ENCODE peak calls at places on chromosomes 3 and 15, in four cellular contexts. F is K562, L is HCT116, A is HepG2. K is an unnamed sample.

GRCh38 chr3:182284793-182285192 is 508.5 kb upstream of the ATP11B start:
- DNase-seq in A (no peak), F (no peak), L (no peak), K (no peak)

GRCh38 chr15:50218691-50219090 is 36.7 kb downstream of the SLC27A2 start:
- DNase-seq in F (no peak), A (no peak), L (no peak), K (no peak)

GRCh38 chr15:25345943-25346342 is 92.9 kb downstream of the UBE3A start:
- DNase-seq in A (peak; percentile 14), L (no peak), F (no peak), K (no peak)

GRCh38 chr15:31485911-31486461 is 159.4 kb downstream of the KLF13 start:
- DNase-seq in L (no peak), A (no peak), F (no peak), K (no peak)

GRCh38 chr3:24096695-24097290 is 151.7 kb downstream of the NR1D2 start:
- DNase-seq in F (no peak), A (no peak), L (no peak), K (no peak)

GRCh38 chr15:82548700-82549099 is 8.4 kb upstream of the RPS17 start:
- DNase-seq in A (no peak), F (peak; percentile 19), L (no peak), K (no peak)

GRCh38 chr15:77525411-77525811 is 104.7 kb downstream of the HMG20A start:
- DNase-seq in L (no peak), F (no peak), A (no peak), K (no peak)

GRCh38 chr3:100073049-100073422 is 41.3 kb downstream of the FILIP1L start:
- DNase-seq in A (no peak), F (no peak), L (no peak), K (no peak)

GRCh38 chr3:62665627-62666433 is 209.4 kb downstream of the CADPS start:
- DNase-seq in F (peak; percentile 32), A (peak; percentile 63), L (peak; percentile 26), K (peak; percentile 7)

GRCh38 chr3:103440539-103441113 is 1005.8 kb downstream of the ZPLD1 start:
- DNase-seq in F (no peak), L (peak; percentile 29), A (no peak), K (no peak)

GRCh38 chr3:30353711-30354467 is 252.5 kb upstream of the TGFBR2 start:
- DNase-seq in L (no peak), F (no peak), A (no peak), K (no peak)

GRCh38 chr3:189038773-189039720 is 132.7 kb upstream of the TPRG1 start:
- DNase-seq in F (no peak), L (no peak), A (no peak), K (no peak)

GRCh38 chr3:120634539-120634938 is 38.4 kb downstream of the NDUFB4 start:
- DNase-seq in L (no peak), F (no peak), A (no peak), K (no peak)

GRCh38 chr15:90895571-90896117 is 7.5 kb upstream of the MAN2A2 start:
- DNase-seq in A (no peak), L (no peak), F (peak; percentile 48), K (no peak)

GRCh38 chr3:38560996-38561717 is 65.0 kb downstream of the EXOG start:
- DNase-seq in A (no peak), L (no peak), F (no peak), K (no peak)

GRCh38 chr3:42750834-42751233 is 22.2 kb downstream of the CCDC13 start:
- DNase-seq in F (no peak), A (no peak), L (no peak), K (no peak)

GRCh38 chr3:184491011-184491576 is 70.5 kb upstream of the EPHB3 start:
- DNase-seq in F (no peak), L (no peak), A (no peak), K (no peak)

GRCh38 chr3:12479919-12480425 is 4.3 kb upstream of the TSEN2 start:
- DNase-seq in F (peak; percentile 76), L (peak; percentile 48), A (peak; percentile 66), K (no peak)

GRCh38 chr3:52345521-52346110 is 29.5 kb downstream of the DNAH1 start:
- DNase-seq in A (no peak), L (no peak), F (no peak), K (no peak)

GRCh38 chr15:90004671-90005070 is 3.5 kb downstream of the ZNF710 start:
- DNase-seq in F (no peak), L (no peak), A (peak; percentile 71), K (peak; percentile 46)

GRCh38 chr3:53169045-53169831 is 8.2 kb downstream of the PRKCD start:
- DNase-seq in A (peak; percentile 71), L (no peak), F (no peak), K (no peak)

GRCh38 chr3:168977696-168978374 is 685.7 kb downstream of the MECOM start:
- DNase-seq in F (no peak), L (no peak), A (no peak), K (no peak)

GRCh38 chr3:50807266-50807665 is 132.5 kb downstream of the DOCK3 start:
- DNase-seq in A (no peak), F (no peak), L (no peak), K (no peak)
- TF ChIP-seq TCF7L2 in A (no peak), F (no peak), L (no peak), K (no peak)

DNA sequence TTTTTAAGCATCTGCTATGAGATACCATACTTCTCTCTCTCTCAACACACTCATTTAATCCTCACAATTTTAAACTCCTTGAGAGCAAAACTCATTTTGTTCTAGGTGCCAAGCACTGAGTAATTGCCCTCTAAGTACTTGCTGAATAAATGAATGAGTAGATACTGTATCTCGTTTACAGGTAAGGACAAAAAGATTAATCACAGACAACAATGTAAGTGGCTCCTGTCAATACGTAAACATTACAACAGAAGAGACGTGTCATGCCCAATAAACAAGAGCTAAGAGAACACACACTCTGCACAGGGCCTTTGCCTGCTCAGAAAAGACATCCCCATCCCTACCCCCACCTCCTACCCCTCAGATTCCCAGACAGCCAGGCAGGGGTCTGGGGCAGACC is 59.8 kb downstream of the CHSY1 start:
- DNase-seq in L (no peak), A (no peak), F (no peak), K (no peak)
- TF ChIP-seq TCF7L2 in L (no peak), A (no peak), F (no peak), K (no peak)

DNA sequence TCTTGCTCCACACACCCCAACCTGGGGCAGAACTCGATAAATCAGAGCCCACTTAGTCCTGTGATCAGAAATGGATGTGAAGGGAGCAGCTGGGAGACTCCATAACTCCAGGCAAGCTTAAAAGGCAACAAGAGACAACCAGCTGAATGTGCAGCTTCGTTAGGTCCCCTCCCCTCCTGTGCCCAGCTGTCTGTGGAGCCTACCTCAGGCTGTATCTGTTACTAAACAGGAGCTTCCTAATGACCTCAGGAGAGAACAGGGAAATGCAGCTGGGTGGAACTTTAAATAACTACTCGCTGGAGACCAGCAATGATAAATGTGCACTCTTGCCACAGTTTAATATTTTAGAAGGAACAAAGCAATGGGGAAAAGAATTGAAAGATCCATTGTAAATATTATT is 25.9 kb downstream of the SLC9A9 start:
- DNase-seq in A (no peak), L (no peak), F (no peak), K (no peak)
- TF ChIP-seq TCF7L2 in A (no peak), L (no peak), F (no peak), K (no peak)

DNA sequence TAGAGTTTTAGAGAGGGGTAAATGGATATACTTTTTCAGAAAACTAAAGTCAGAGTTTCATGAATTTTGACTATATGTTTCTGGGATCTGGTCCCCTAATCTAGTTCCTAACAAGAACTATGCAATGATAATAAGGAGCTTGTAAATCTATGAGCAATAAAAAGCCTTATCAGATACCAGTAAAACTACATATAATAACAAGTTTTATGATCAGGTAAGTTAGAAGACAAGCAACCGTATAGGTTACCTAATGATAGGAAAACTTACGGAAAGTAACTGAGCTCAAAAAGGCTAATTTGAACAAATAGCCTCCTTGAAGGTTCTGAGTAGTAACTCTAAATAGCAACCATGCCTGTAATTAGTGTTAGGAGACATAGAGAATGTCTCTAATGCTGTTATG is 21.0 kb downstream of the MIX23 start:
- DNase-seq in L (no peak), F (no peak), A (no peak), K (no peak)
- TF ChIP-seq TCF7L2 in L (no peak), F (no peak), A (no peak), K (no peak)

GRCh38 chr3:25153130-25153529 is 274.9 kb upstream of the RARB start:
- DNase-seq in A (no peak), F (no peak), L (no peak), K (no peak)

GRCh38 chr3:25150199-25150598 is 277.9 kb upstream of the RARB start:
- DNase-seq in A (no peak), F (no peak), L (no peak), K (no peak)

GRCh38 chr3:25153561-25153960 is 274.5 kb upstream of the RARB start:
- DNase-seq in A (no peak), L (no peak), F (no peak), K (no peak)

GRCh38 chr3:25155696-25156471 is 272.2 kb upstream of the RARB start:
- DNase-seq in F (no peak), A (no peak), L (no peak), K (no peak)

DNA sequence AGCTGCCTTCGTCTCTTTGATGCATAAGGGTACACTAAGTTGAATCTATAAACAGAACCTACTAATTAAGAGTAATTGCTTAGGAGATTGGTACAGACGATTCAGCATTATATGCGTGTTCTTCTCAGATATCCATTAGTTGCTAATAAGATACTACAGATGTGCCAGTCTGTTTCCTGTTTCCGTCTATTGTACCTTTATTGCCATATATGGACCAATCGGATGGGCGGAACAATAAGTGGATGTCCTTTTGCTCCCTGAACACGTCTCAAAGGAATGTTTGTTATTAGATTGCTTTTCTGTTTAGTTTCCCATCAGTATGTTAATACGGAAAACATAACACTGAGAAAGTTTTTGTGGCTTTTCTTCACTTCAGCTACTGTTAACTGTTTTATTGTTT is 276.6 kb upstream of the RARB start:
- DNase-seq in A (no peak), L (no peak), F (no peak), K (no peak)
- TF ChIP-seq TCF7L2 in A (no peak), L (no peak), F (no peak), K (no peak)